ENCODE peak calls at places on chromosomes 12 and 14, in nine cellular contexts. One of them, this sample, is unnamed.

GRCh38 chr14:22824711-22825359 is 4.9 kb upstream of the MRPL52 start:
- DNase-seq in SK-N-SH: no peak
- DNase-seq in tibial artery: no peak
- DNase-seq in astrocyte of the spinal cord: peak
- DNase-seq in choroid plexus epithelial cell: peak
- DNase-seq in epithelial cell of esophagus: peak
- DNase-seq in body of pancreas: no peak
- DNase-seq in endodermal cell: no peak
- DNase-seq in prostate gland: no peak
- DNase-seq in this sample: no peak

GRCh38 chr12:52741378-52742195 is 35.6 kb downstream of the KRT76 start:
- DNase-seq in SK-N-SH: no peak
- DNase-seq in tibial artery: no peak
- DNase-seq in astrocyte of the spinal cord: peak
- DNase-seq in choroid plexus epithelial cell: peak
- DNase-seq in epithelial cell of esophagus: peak
- DNase-seq in body of pancreas: peak
- DNase-seq in endodermal cell: peak
- DNase-seq in prostate gland: peak
- DNase-seq in this sample: peak

GRCh38 chr12:54229624-54230212 is 40.9 kb upstream of the SMUG1 start:
- DNase-seq in SK-N-SH: no peak
- DNase-seq in tibial artery: peak
- DNase-seq in astrocyte of the spinal cord: peak
- DNase-seq in choroid plexus epithelial cell: peak
- DNase-seq in epithelial cell of esophagus: peak
- DNase-seq in body of pancreas: no peak
- DNase-seq in endodermal cell: no peak
- DNase-seq in prostate gland: no peak
- DNase-seq in this sample: no peak

GRCh38 chr12:20404576-20405346 is 36.4 kb downstream of the PDE3A start:
- DNase-seq in SK-N-SH: peak
- DNase-seq in tibial artery: peak
- DNase-seq in astrocyte of the spinal cord: peak
- DNase-seq in choroid plexus epithelial cell: peak
- DNase-seq in epithelial cell of esophagus: peak
- DNase-seq in body of pancreas: peak
- DNase-seq in endodermal cell: no peak
- DNase-seq in prostate gland: no peak
- DNase-seq in this sample: no peak

GRCh38 chr12:89828575-89828974 is 119.9 kb upstream of the ATP2B1 start:
- DNase-seq in SK-N-SH: no peak
- DNase-seq in tibial artery: no peak
- DNase-seq in astrocyte of the spinal cord: no peak
- DNase-seq in choroid plexus epithelial cell: no peak
- DNase-seq in epithelial cell of esophagus: no peak
- DNase-seq in body of pancreas: no peak
- DNase-seq in endodermal cell: no peak
- DNase-seq in prostate gland: no peak
- DNase-seq in this sample: no peak

GRCh38 chr12:46276756-46277155 is 7.9 kb upstream of the SLC38A1 start:
- DNase-seq in SK-N-SH: no peak
- DNase-seq in tibial artery: no peak
- DNase-seq in astrocyte of the spinal cord: no peak
- DNase-seq in choroid plexus epithelial cell: no peak
- DNase-seq in epithelial cell of esophagus: no peak
- DNase-seq in body of pancreas: no peak
- DNase-seq in endodermal cell: no peak
- DNase-seq in prostate gland: no peak
- DNase-seq in this sample: no peak

GRCh38 chr12:113802966-113803828 is 162.9 kb downstream of the RBM19 start:
- DNase-seq in SK-N-SH: no peak
- DNase-seq in tibial artery: no peak
- DNase-seq in astrocyte of the spinal cord: no peak
- DNase-seq in choroid plexus epithelial cell: no peak
- DNase-seq in epithelial cell of esophagus: no peak
- DNase-seq in body of pancreas: no peak
- DNase-seq in endodermal cell: no peak
- DNase-seq in prostate gland: no peak
- DNase-seq in this sample: no peak

GRCh38 chr12:46499901-46500300 is 127.3 kb upstream of the SLC38A2 start:
- DNase-seq in SK-N-SH: no peak
- DNase-seq in tibial artery: no peak
- DNase-seq in astrocyte of the spinal cord: no peak
- DNase-seq in choroid plexus epithelial cell: no peak
- DNase-seq in epithelial cell of esophagus: no peak
- DNase-seq in body of pancreas: no peak
- DNase-seq in endodermal cell: no peak
- DNase-seq in prostate gland: no peak
- DNase-seq in this sample: no peak

GRCh38 chr12:129753596-129753995 is 150.2 kb downstream of the TMEM132D start:
- DNase-seq in SK-N-SH: no peak
- DNase-seq in tibial artery: no peak
- DNase-seq in astrocyte of the spinal cord: peak
- DNase-seq in choroid plexus epithelial cell: peak
- DNase-seq in epithelial cell of esophagus: no peak
- DNase-seq in body of pancreas: no peak
- DNase-seq in endodermal cell: no peak
- DNase-seq in prostate gland: no peak
- DNase-seq in this sample: no peak

GRCh38 chr12:101671157-101671791 is 26.2 kb upstream of the CHPT1 start:
- DNase-seq in SK-N-SH: no peak
- DNase-seq in tibial artery: peak
- DNase-seq in astrocyte of the spinal cord: no peak
- DNase-seq in choroid plexus epithelial cell: no peak
- DNase-seq in epithelial cell of esophagus: no peak
- DNase-seq in body of pancreas: no peak
- DNase-seq in endodermal cell: no peak
- DNase-seq in prostate gland: no peak
- DNase-seq in this sample: no peak

GRCh38 chr12:113857371-113857770 is 108.8 kb downstream of the RBM19 start:
- DNase-seq in SK-N-SH: no peak
- DNase-seq in tibial artery: no peak
- DNase-seq in astrocyte of the spinal cord: no peak
- DNase-seq in choroid plexus epithelial cell: no peak
- DNase-seq in epithelial cell of esophagus: no peak
- DNase-seq in body of pancreas: no peak
- DNase-seq in endodermal cell: no peak
- DNase-seq in prostate gland: no peak
- DNase-seq in this sample: no peak

GRCh38 chr12:51171884-51172514 is 936 bp downstream of the TFCP2 start:
- DNase-seq in SK-N-SH: no peak
- DNase-seq in tibial artery: no peak
- DNase-seq in astrocyte of the spinal cord: peak
- DNase-seq in choroid plexus epithelial cell: peak
- DNase-seq in epithelial cell of esophagus: peak
- DNase-seq in body of pancreas: peak
- DNase-seq in endodermal cell: no peak
- DNase-seq in prostate gland: no peak
- DNase-seq in this sample: no peak

GRCh38 chr12:15244341-15244740 is 23.1 kb upstream of the RERG start:
- DNase-seq in SK-N-SH: no peak
- DNase-seq in tibial artery: no peak
- DNase-seq in astrocyte of the spinal cord: no peak
- DNase-seq in choroid plexus epithelial cell: peak
- DNase-seq in epithelial cell of esophagus: no peak
- DNase-seq in body of pancreas: no peak
- DNase-seq in endodermal cell: no peak
- DNase-seq in prostate gland: peak
- DNase-seq in this sample: peak

GRCh38 chr12:90275088-90275487 is 566.5 kb upstream of the ATP2B1 start:
- DNase-seq in SK-N-SH: no peak
- DNase-seq in tibial artery: no peak
- DNase-seq in astrocyte of the spinal cord: no peak
- DNase-seq in choroid plexus epithelial cell: no peak
- DNase-seq in epithelial cell of esophagus: peak
- DNase-seq in body of pancreas: no peak
- DNase-seq in endodermal cell: no peak
- DNase-seq in prostate gland: no peak
- DNase-seq in this sample: no peak

GRCh38 chr12:25322918-25323773 is 72.4 kb upstream of the KRAS start:
- DNase-seq in SK-N-SH: no peak
- DNase-seq in tibial artery: no peak
- DNase-seq in astrocyte of the spinal cord: peak
- DNase-seq in choroid plexus epithelial cell: peak
- DNase-seq in epithelial cell of esophagus: peak
- DNase-seq in body of pancreas: no peak
- DNase-seq in endodermal cell: no peak
- DNase-seq in prostate gland: no peak
- DNase-seq in this sample: no peak

DNA sequence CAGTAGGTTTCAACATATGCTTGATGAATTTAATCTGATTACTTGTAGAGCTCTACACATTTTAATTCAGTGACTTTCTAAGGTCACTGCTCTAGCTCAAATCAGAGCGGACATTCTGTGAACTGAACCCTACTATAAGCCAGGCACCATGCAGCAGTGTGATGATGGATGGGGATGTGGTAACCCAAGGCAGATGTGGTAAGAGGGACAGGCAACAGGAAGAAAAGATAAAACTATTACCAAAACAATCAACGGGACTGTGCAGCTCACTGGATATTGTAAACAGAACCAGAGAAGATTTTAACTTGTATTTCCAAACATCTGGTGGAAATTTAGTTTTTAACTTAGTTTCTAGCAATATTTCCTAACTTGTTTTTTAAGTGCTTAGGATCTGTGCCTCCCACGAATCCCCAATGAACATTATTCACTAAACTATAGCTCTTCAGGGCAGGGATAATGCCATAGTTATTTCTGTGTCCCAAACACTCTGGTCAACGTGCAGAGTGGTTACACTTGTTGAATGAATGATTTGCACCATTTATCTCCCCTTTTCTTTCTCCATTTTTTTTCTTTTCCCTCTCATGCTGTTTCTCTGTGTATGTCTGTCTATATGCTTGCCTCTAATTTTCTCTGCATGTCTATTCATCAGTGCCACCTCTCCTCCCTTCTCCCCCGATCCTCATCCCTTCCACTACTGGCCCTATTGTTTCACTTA is 3.0 kb downstream of the ERO1A start:
- DNase-seq in SK-N-SH: peak
- DNase-seq in tibial artery: no peak
- DNase-seq in astrocyte of the spinal cord: no peak
- DNase-seq in choroid plexus epithelial cell: peak
- DNase-seq in epithelial cell of esophagus: peak
- DNase-seq in body of pancreas: no peak
- DNase-seq in endodermal cell: no peak
- DNase-seq in prostate gland: no peak
- DNase-seq in this sample: no peak
- H3K4me3 ChIP-seq in SK-N-SH: no peak
- H3K4me3 ChIP-seq in tibial artery: no peak
- H3K4me3 ChIP-seq in astrocyte of the spinal cord: no peak
- H3K4me3 ChIP-seq in choroid plexus epithelial cell: no peak
- H3K4me3 ChIP-seq in epithelial cell of esophagus: no peak
- H3K4me3 ChIP-seq in body of pancreas: no peak
- H3K4me3 ChIP-seq in endodermal cell: no peak
- H3K4me3 ChIP-seq in prostate gland: no peak
- H3K4me3 ChIP-seq in this sample: no peak

GRCh38 chr14:99432491-99432890 is 48.2 kb downstream of the SETD3 start:
- DNase-seq in SK-N-SH: no peak
- DNase-seq in tibial artery: no peak
- DNase-seq in astrocyte of the spinal cord: no peak
- DNase-seq in choroid plexus epithelial cell: peak
- DNase-seq in epithelial cell of esophagus: no peak
- DNase-seq in body of pancreas: no peak
- DNase-seq in endodermal cell: no peak
- DNase-seq in prostate gland: no peak
- DNase-seq in this sample: no peak

GRCh38 chr14:99426796-99427346 is 53.8 kb downstream of the SETD3 start:
- DNase-seq in SK-N-SH: no peak
- DNase-seq in tibial artery: no peak
- DNase-seq in astrocyte of the spinal cord: no peak
- DNase-seq in choroid plexus epithelial cell: no peak
- DNase-seq in epithelial cell of esophagus: no peak
- DNase-seq in body of pancreas: no peak
- DNase-seq in endodermal cell: no peak
- DNase-seq in prostate gland: no peak
- DNase-seq in this sample: no peak

GRCh38 chr14:99427632-99428315 is 52.9 kb downstream of the SETD3 start:
- DNase-seq in SK-N-SH: no peak
- DNase-seq in tibial artery: no peak
- DNase-seq in astrocyte of the spinal cord: peak
- DNase-seq in choroid plexus epithelial cell: no peak
- DNase-seq in epithelial cell of esophagus: peak
- DNase-seq in body of pancreas: no peak
- DNase-seq in endodermal cell: no peak
- DNase-seq in prostate gland: no peak
- DNase-seq in this sample: no peak

GRCh38 chr14:99426265-99426664 is 54.4 kb downstream of the SETD3 start:
- DNase-seq in SK-N-SH: no peak
- DNase-seq in tibial artery: no peak
- DNase-seq in astrocyte of the spinal cord: no peak
- DNase-seq in choroid plexus epithelial cell: no peak
- DNase-seq in epithelial cell of esophagus: no peak
- DNase-seq in body of pancreas: no peak
- DNase-seq in endodermal cell: no peak
- DNase-seq in prostate gland: no peak
- DNase-seq in this sample: no peak

DNA sequence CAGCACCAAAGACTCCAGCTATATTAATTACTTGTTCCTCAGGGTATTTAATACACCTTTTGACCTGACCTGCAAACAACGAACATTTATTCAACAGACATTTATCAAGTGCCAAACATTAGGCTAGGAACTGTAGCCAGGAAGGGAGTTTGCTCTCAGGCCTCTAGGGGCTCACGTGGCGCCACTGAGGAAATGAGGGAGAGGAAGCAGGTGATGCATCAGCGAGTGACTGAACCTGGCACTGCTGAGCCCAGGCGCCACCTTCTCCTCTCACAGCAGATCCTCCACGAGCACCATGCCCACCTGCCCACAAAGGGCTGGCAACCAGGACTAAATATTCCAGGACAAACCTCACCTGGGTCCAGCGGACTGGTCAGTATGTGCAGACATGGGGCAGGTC is 50.2 kb downstream of the SETD3 start:
- DNase-seq in SK-N-SH: no peak
- DNase-seq in tibial artery: no peak
- DNase-seq in astrocyte of the spinal cord: no peak
- DNase-seq in choroid plexus epithelial cell: peak
- DNase-seq in epithelial cell of esophagus: peak
- DNase-seq in body of pancreas: peak
- DNase-seq in endodermal cell: peak
- DNase-seq in prostate gland: no peak
- DNase-seq in this sample: no peak
- TF ChIP-seq CTCF in SK-N-SH: no peak
- TF ChIP-seq CTCF in tibial artery: no peak
- TF ChIP-seq CTCF in astrocyte of the spinal cord: peak
- TF ChIP-seq CTCF in choroid plexus epithelial cell: peak
- TF ChIP-seq CTCF in epithelial cell of esophagus: peak
- TF ChIP-seq CTCF in body of pancreas: peak
- TF ChIP-seq CTCF in endodermal cell: peak
- TF ChIP-seq CTCF in prostate gland: no peak
- TF ChIP-seq CTCF in this sample: peak

GRCh38 chr12:29088611-29089219 is 60.4 kb upstream of the FAR2 start:
- DNase-seq in SK-N-SH: peak
- DNase-seq in tibial artery: no peak
- DNase-seq in astrocyte of the spinal cord: peak
- DNase-seq in choroid plexus epithelial cell: peak
- DNase-seq in epithelial cell of esophagus: peak
- DNase-seq in body of pancreas: no peak
- DNase-seq in endodermal cell: no peak
- DNase-seq in prostate gland: no peak
- DNase-seq in this sample: no peak
- H3K4me3 ChIP-seq in SK-N-SH: no peak
- H3K4me3 ChIP-seq in tibial artery: no peak
- H3K4me3 ChIP-seq in astrocyte of the spinal cord: no peak
- H3K4me3 ChIP-seq in choroid plexus epithelial cell: no peak
- H3K4me3 ChIP-seq in epithelial cell of esophagus: no peak
- H3K4me3 ChIP-seq in body of pancreas: no peak
- H3K4me3 ChIP-seq in endodermal cell: no peak
- H3K4me3 ChIP-seq in prostate gland: no peak
- H3K4me3 ChIP-seq in this sample: no peak

GRCh38 chr14:44657688-44658388 is 150.8 kb upstream of the FSCB start:
- DNase-seq in SK-N-SH: no peak
- DNase-seq in tibial artery: no peak
- DNase-seq in astrocyte of the spinal cord: peak
- DNase-seq in choroid plexus epithelial cell: peak
- DNase-seq in epithelial cell of esophagus: peak
- DNase-seq in body of pancreas: no peak
- DNase-seq in endodermal cell: peak
- DNase-seq in prostate gland: no peak
- DNase-seq in this sample: peak
- TF ChIP-seq CTCF in SK-N-SH: peak
- TF ChIP-seq CTCF in tibial artery: no peak
- TF ChIP-seq CTCF in astrocyte of the spinal cord: no peak
- TF ChIP-seq CTCF in choroid plexus epithelial cell: no peak
- TF ChIP-seq CTCF in epithelial cell of esophagus: peak
- TF ChIP-seq CTCF in body of pancreas: no peak
- TF ChIP-seq CTCF in endodermal cell: peak
- TF ChIP-seq CTCF in prostate gland: no peak
- TF ChIP-seq CTCF in this sample: peak

This sample was measured in LNCaP clone FGC.